ENCODE peak calls at places on chromosomes 2 and 18, in seven cellular contexts. X is transverse colon; Z is GM12878; C is heart right ventricle; Q is CD8-positive, alpha-beta T cell; M is GM12865; P is OCI-LY7. A is an unnamed sample.

GRCh38 chr2:31275976-31276375 is 42.0 kb downstream of the EHD3 start:
- DNase-seq in X (no peak), Z (no peak), C (peak), Q (no peak), M (no peak), P (no peak), A (no peak)

GRCh38 chr18:27803957-27804356 is 373.0 kb downstream of the CDH2 start:
- DNase-seq in X (no peak), Z (no peak), C (no peak), Q (no peak), M (no peak), P (no peak), A (no peak)

GRCh38 chr2:23669413-23670244 is 257.3 kb downstream of the ATAD2B start:
- DNase-seq in X (peak), Z (no peak), C (peak), Q (no peak), M (no peak), P (no peak), A (peak)

GRCh38 chr2:200585730-200586643 is at the start of gene AOX1:
- DNase-seq in X (peak), Z (no peak), C (no peak), Q (no peak), M (peak), P (peak), A (no peak)

GRCh38 chr2:159229476-159230144 is 56.9 kb downstream of the WDSUB1 start:
- DNase-seq in X (no peak), Z (no peak), C (no peak), Q (no peak), M (no peak), P (no peak), A (no peak)

GRCh38 chr2:120734930-120735611 is 597 bp upstream of the GLI2 start:
- DNase-seq in X (no peak), Z (no peak), C (no peak), Q (no peak), M (no peak), P (no peak), A (no peak)

GRCh38 chr2:29766191-29766590 is 155.2 kb downstream of the ALK start:
- DNase-seq in X (no peak), Z (no peak), C (no peak), Q (no peak), M (no peak), P (no peak), A (no peak)

GRCh38 chr2:129803067-129803466 is 176.4 kb upstream of the RAB6C start:
- DNase-seq in X (no peak), Z (no peak), C (no peak), Q (no peak), M (no peak), P (no peak), A (no peak)

GRCh38 chr2:130346041-130346740 is 3.5 kb downstream of the IMP4 start:
- DNase-seq in X (no peak), Z (no peak), C (no peak), Q (no peak), M (no peak), P (no peak), A (no peak)

GRCh38 chr2:143398701-143399260 is 269.6 kb downstream of the ARHGAP15 start:
- DNase-seq in X (no peak), Z (no peak), C (no peak), Q (no peak), M (no peak), P (no peak), A (no peak)

GRCh38 chr2:236505648-236506047 is 64.0 kb upstream of the ACKR3 start:
- DNase-seq in X (no peak), Z (no peak), C (no peak), Q (no peak), M (no peak), P (no peak), A (no peak)

GRCh38 chr18:6414118-6414722 is 491 bp downstream of the L3MBTL4 start:
- DNase-seq in X (peak), Z (no peak), C (peak), Q (peak), M (peak), P (no peak), A (no peak)

GRCh38 chr2:38690499-38691420 is 24.8 kb downstream of the GALM start:
- DNase-seq in X (peak), Z (no peak), C (no peak), Q (no peak), M (no peak), P (no peak), A (peak)

GRCh38 chr2:73993376-73993775 is 8.7 kb downstream of the TET3 start:
- DNase-seq in X (no peak), Z (no peak), C (no peak), Q (no peak), M (no peak), P (no peak), A (no peak)

GRCh38 chr2:149038442-149039212 is at the start of gene LYPD6B:
- DNase-seq in X (peak), Z (no peak), C (no peak), Q (no peak), M (peak), P (no peak), A (no peak)

GRCh38 chr2:239061121-239061666 is 213.3 kb downstream of the TWIST2 start:
- DNase-seq in X (no peak), Z (no peak), C (no peak), Q (no peak), M (no peak), P (no peak), A (no peak)

GRCh38 chr2:107282135-107282534 is 396.2 kb upstream of the ST6GAL2 start:
- DNase-seq in X (no peak), Z (no peak), C (no peak), Q (no peak), M (no peak), P (no peak), A (no peak)

GRCh38 chr2:58054264-58054663 is 7.7 kb downstream of the VRK2 start:
- DNase-seq in X (no peak), Z (no peak), C (no peak), Q (no peak), M (no peak), P (no peak), A (no peak)

GRCh38 chr2:62569907-62570793 is 64.2 kb upstream of the TMEM17 start:
- DNase-seq in X (no peak), Z (no peak), C (no peak), Q (no peak), M (no peak), P (no peak), A (no peak)

GRCh38 chr2:40395169-40396023 is 56.5 kb downstream of the SLC8A1 start:
- DNase-seq in X (no peak), Z (no peak), C (no peak), Q (no peak), M (no peak), P (no peak), A (no peak)

GRCh38 chr18:1048048-1048447 is 143.4 kb downstream of the ADCYAP1 start:
- DNase-seq in X (no peak), Z (no peak), C (no peak), Q (no peak), M (no peak), P (no peak), A (peak)

GRCh38 chr2:239644016-239644415 is 243.2 kb upstream of the HDAC4 start:
- DNase-seq in X (no peak), Z (no peak), C (no peak), Q (no peak), M (peak), P (no peak), A (no peak)

GRCh38 chr2:241670333-241671110 is 16.1 kb downstream of the DTYMK start:
- DNase-seq in X (no peak), Z (no peak), C (no peak), Q (no peak), M (no peak), P (no peak), A (no peak)

GRCh38 chr2:18883626-18884456 is 294.5 kb upstream of the NT5C1B start:
- DNase-seq in X (no peak), Z (no peak), C (no peak), Q (no peak), M (peak), P (peak), A (no peak)

GRCh38 chr2:150872919-150873772 is 385.7 kb upstream of the RND3 start:
- DNase-seq in X (no peak), Z (no peak), C (no peak), Q (no peak), M (no peak), P (no peak), A (no peak)

GRCh38 chr2:138787053-138787666 is 7.0 kb upstream of the NXPH2 start:
- DNase-seq in X (no peak), Z (no peak), C (no peak), Q (no peak), M (peak), P (peak), A (peak)

GRCh38 chr2:61887684-61888303 is 662 bp downstream of the CCT4 start:
- DNase-seq in X (no peak), Z (no peak), C (no peak), Q (no peak), M (peak), P (peak), A (no peak)

GRCh38 chr2:62248226-62248625 is 52.3 kb downstream of the B3GNT2 start:
- DNase-seq in X (no peak), Z (no peak), C (no peak), Q (no peak), M (no peak), P (no peak), A (no peak)

GRCh38 chr2:104102615-104103014 is 751.3 kb upstream of the POU3F3 start:
- DNase-seq in X (no peak), Z (no peak), C (no peak), Q (no peak), M (no peak), P (peak), A (no peak)

GRCh38 chr2:220394433-220394832 is 767.0 kb downstream of the SLC4A3 start:
- DNase-seq in X (no peak), Z (no peak), C (peak), Q (no peak), M (no peak), P (no peak), A (peak)

GRCh38 chr2:142425551-142425950 is 294.7 kb upstream of the LRP1B start:
- DNase-seq in X (no peak), Z (no peak), C (no peak), Q (no peak), M (no peak), P (no peak), A (no peak)

GRCh38 chr18:55275042-55275897 is 312.7 kb downstream of the TCF4 start:
- DNase-seq in X (no peak), Z (no peak), C (no peak), Q (no peak), M (peak), P (peak), A (peak)

GRCh38 chr18:36386150-36386920 is 88.8 kb downstream of the FHOD3 start:
- DNase-seq in X (no peak), Z (no peak), C (no peak), Q (no peak), M (no peak), P (no peak), A (no peak)

GRCh38 chr2:240635998-240636547 is 10.8 kb downstream of the GPR35 start:
- DNase-seq in X (no peak), Z (no peak), C (no peak), Q (no peak), M (no peak), P (no peak), A (no peak)

GRCh38 chr2:45651415-45652089 is at the start of gene PRKCE:
- DNase-seq in X (peak), Z (no peak), C (peak), Q (peak), M (peak), P (peak), A (no peak)

GRCh38 chr2:225033440-225034390 is 8.6 kb downstream of the DOCK10 start:
- DNase-seq in X (no peak), Z (no peak), C (no peak), Q (no peak), M (no peak), P (no peak), A (no peak)

GRCh38 chr2:204282081-204282480 is 263.2 kb upstream of the PARD3B start:
- DNase-seq in X (no peak), Z (no peak), C (no peak), Q (no peak), M (no peak), P (no peak), A (no peak)

GRCh38 chr2:67322361-67323001 is 74.7 kb upstream of the ETAA1 start:
- DNase-seq in X (peak), Z (no peak), C (peak), Q (no peak), M (peak), P (no peak), A (peak)

GRCh38 chr18:68436485-68436884 is 278.4 kb downstream of the TMX3 start:
- DNase-seq in X (no peak), Z (no peak), C (no peak), Q (no peak), M (no peak), P (no peak), A (no peak)

GRCh38 chr18:68431922-68432198 is 283.0 kb downstream of the TMX3 start:
- DNase-seq in X (no peak), Z (no peak), C (no peak), Q (no peak), M (no peak), P (no peak), A (no peak)

GRCh38 chr18:68438983-68439382 is 275.9 kb downstream of the TMX3 start:
- DNase-seq in X (no peak), Z (no peak), C (no peak), Q (no peak), M (no peak), P (no peak), A (no peak)

GRCh38 chr18:68438536-68438935 is 276.4 kb downstream of the TMX3 start:
- DNase-seq in X (no peak), Z (no peak), C (no peak), Q (no peak), M (no peak), P (no peak), A (no peak)

GRCh38 chr18:68435581-68435980 is 279.3 kb downstream of the TMX3 start:
- DNase-seq in X (no peak), Z (no peak), C (no peak), Q (no peak), M (no peak), P (no peak), A (no peak)
- TF ChIP-seq CTCF in X (no peak), Z (no peak), C (no peak), Q (no peak), M (no peak), P (no peak), A (no peak)

GRCh38 chr2:56108806-56109205 is 75.0 kb upstream of the CCDC85A start:
- DNase-seq in X (no peak), Z (no peak), C (no peak), Q (no peak), M (no peak), P (no peak), A (no peak)
- TF ChIP-seq CTCF in X (no peak), Z (no peak), C (no peak), Q (no peak), M (no peak), P (peak), A (no peak)

GRCh38 chr2:2101924-2102323 is 229.2 kb downstream of the MYT1L start:
- DNase-seq in X (no peak), Z (no peak), C (no peak), Q (no peak), M (no peak), P (peak), A (no peak)
- TF ChIP-seq CTCF in X (no peak), Z (peak), C (no peak), Q (no peak), M (peak), P (peak), A (peak)

GRCh38 chr18:76121049-76121448 is 374.0 kb downstream of the ZNF516 start:
- DNase-seq in X (no peak), Z (no peak), C (no peak), Q (no peak), M (no peak), P (no peak), A (no peak)

GRCh38 chr18:76131738-76132137 is 363.3 kb downstream of the ZNF516 start:
- DNase-seq in X (no peak), Z (no peak), C (no peak), Q (no peak), M (no peak), P (no peak), A (no peak)

GRCh38 chr18:76130845-76131244 is 364.2 kb downstream of the ZNF516 start:
- DNase-seq in X (no peak), Z (no peak), C (no peak), Q (no peak), M (no peak), P (no peak), A (no peak)

DNA sequence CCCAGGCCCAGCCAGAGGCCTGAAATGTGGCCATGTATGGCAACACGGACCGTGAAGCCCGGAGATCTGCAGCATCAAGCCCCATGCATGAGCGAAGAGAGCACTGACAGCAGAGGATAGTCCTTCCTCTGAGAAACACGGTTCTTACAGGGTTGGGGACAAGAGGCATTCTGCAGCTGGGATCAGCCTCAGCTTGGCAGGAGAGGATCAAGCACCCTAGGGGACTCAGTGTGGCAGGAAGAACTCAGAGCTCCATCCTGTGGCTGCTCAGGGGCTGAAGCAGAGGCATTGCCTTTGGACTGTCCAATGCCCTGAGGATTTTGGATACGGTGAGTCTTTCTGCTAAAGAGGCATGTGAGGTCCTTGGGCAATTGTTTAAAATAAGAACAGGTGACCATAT is 368.7 kb downstream of the ZNF516 start:
- DNase-seq in X (no peak), Z (no peak), C (peak), Q (no peak), M (no peak), P (no peak), A (no peak)
- TF ChIP-seq CTCF in X (no peak), Z (no peak), C (peak), Q (no peak), M (no peak), P (no peak), A (no peak)

GRCh38 chr2:217530399-217531100 is 472.2 kb downstream of the TNS1 start:
- DNase-seq in X (no peak), Z (no peak), C (peak), Q (no peak), M (no peak), P (no peak), A (no peak)

GRCh38 chr2:217529271-217529670 is 473.5 kb downstream of the TNS1 start:
- DNase-seq in X (no peak), Z (no peak), C (no peak), Q (no peak), M (no peak), P (no peak), A (no peak)

GRCh38 chr2:217525076-217525475 is 477.7 kb downstream of the TNS1 start:
- DNase-seq in X (no peak), Z (no peak), C (no peak), Q (no peak), M (no peak), P (no peak), A (no peak)

GRCh38 chr2:217523246-217523645 is 479.5 kb downstream of the TNS1 start:
- DNase-seq in X (no peak), Z (no peak), C (peak), Q (no peak), M (no peak), P (no peak), A (no peak)

DNA sequence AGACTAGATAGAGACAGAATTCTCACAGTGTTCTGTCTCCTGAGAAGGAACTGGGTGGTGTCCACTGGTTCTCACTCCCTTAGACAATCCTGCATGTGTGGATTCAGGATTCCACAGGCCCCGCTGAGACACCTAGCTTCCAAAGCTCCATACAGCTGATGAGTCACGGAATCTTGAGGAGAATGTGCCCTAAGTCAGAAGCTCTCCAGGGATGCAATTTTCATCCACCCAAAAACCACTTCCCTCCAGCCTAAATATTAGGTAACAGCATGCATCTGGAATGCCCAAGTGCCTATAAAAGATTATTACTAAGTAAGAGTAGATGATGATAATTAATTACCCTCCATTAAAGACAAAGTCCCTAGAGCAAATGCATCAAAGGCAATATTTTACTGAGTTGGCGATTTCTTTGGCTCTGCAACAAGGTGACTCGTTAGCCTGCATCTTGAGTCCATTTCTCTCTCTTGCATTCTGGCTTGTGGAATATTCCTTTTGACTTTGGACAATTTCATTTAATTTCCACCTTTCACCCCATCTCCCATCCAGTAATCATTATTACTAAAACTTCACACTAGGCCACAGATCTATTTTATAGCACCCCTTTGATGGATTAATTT is 475.1 kb downstream of the TNS1 start:
- DNase-seq in X (no peak), Z (no peak), C (no peak), Q (no peak), M (no peak), P (no peak), A (no peak)
- TF ChIP-seq CTCF in X (no peak), Z (no peak), C (no peak), Q (no peak), M (no peak), P (no peak), A (no peak)

GRCh38 chr2:233353769-233354499 is at the start of gene DGKD:
- DNase-seq in X (peak), Z (no peak), C (peak), Q (peak), M (peak), P (peak), A (no peak)
- TF ChIP-seq CTCF in X (peak), Z (no peak), C (peak), Q (no peak), M (peak), P (peak), A (no peak)

GRCh38 chr2:125471963-125472362 is 1184.0 kb upstream of the GYPC start:
- DNase-seq in X (peak), Z (no peak), C (no peak), Q (no peak), M (peak), P (no peak), A (no peak)
- TF ChIP-seq CTCF in X (peak), Z (peak), C (no peak), Q (no peak), M (peak), P (no peak), A (peak)

A was measured in astrocyte of the cerebellum.